ENCODE peak calls at places on chromosomes 7 and 10, in seven cellular contexts. I is psoas muscle, L is A549, F is OCI-LY7, X is uterus, S is H9, K is suprapubic skin. R is an unnamed sample.

GRCh38 chr7:99392659-99393362 is 15.6 kb downstream of the PDAP1 start:
- DNase-seq in I (peak; percentile 90), L (no peak), F (peak; percentile 66), X (peak; percentile 75), S (peak; percentile 93), K (peak; percentile 91), R (peak; percentile 85)

GRCh38 chr7:151361193-151361959 is 19.8 kb downstream of the NUB1 start:
- DNase-seq in I (no peak), L (no peak), F (no peak), X (no peak), S (no peak), K (no peak), R (no peak)

GRCh38 chr7:135248546-135248945 is 14.9 kb downstream of the STRA8 start:
- DNase-seq in I (no peak), L (no peak), F (no peak), X (no peak), S (peak; percentile 8), K (no peak), R (no peak)

GRCh38 chr10:17272648-17273047 is 44.6 kb downstream of the VIM start:
- DNase-seq in I (no peak), L (no peak), F (no peak), X (no peak), S (no peak), K (no peak), R (no peak)

GRCh38 chr10:115827650-115828049 is 445.4 kb downstream of the GFRA1 start:
- DNase-seq in I (no peak), L (no peak), F (no peak), X (no peak), S (no peak), K (no peak), R (no peak)

GRCh38 chr10:59175538-59176240 is 754 bp upstream of the PHYHIPL start:
- DNase-seq in I (peak; percentile 32), L (peak; percentile 8), F (no peak), X (no peak), S (peak; percentile 38), K (no peak), R (no peak)

GRCh38 chr10:60913091-60913490 is 30.9 kb downstream of the RHOBTB1 start:
- DNase-seq in I (no peak), L (no peak), F (no peak), X (no peak), S (no peak), K (no peak), R (no peak)

GRCh38 chr10:133104076-133104965 is 16.6 kb downstream of the ADGRA1 start:
- DNase-seq in I (no peak), L (no peak), F (no peak), X (no peak), S (no peak), K (no peak), R (no peak)

GRCh38 chr7:128811631-128812430 is 18.4 kb upstream of the FLNC start:
- DNase-seq in I (no peak), L (no peak), F (no peak), X (no peak), S (no peak), K (no peak), R (no peak)

GRCh38 chr10:9097206-9097990 is 1042.9 kb downstream of the GATA3 start:
- DNase-seq in I (no peak), L (no peak), F (no peak), X (no peak), S (no peak), K (no peak), R (no peak)

GRCh38 chr10:114623661-114624294 is 34.3 kb downstream of the ABLIM1 start:
- DNase-seq in I (no peak), L (peak; percentile 65), F (no peak), X (no peak), S (no peak), K (no peak), R (no peak)

GRCh38 chr10:94571528-94571927 is 25.9 kb downstream of the HELLS start:
- DNase-seq in I (no peak), L (no peak), F (no peak), X (no peak), S (no peak), K (no peak), R (no peak)

GRCh38 chr10:50419091-50419490 is 167.8 kb upstream of the ASAH2 start:
- DNase-seq in I (no peak), L (no peak), F (no peak), X (no peak), S (no peak), K (no peak), R (no peak)

GRCh38 chr7:36036590-36036989 is 116.5 kb upstream of the EEPD1 start:
- DNase-seq in I (no peak), L (peak; percentile 37), F (no peak), X (no peak), S (no peak), K (no peak), R (no peak)

GRCh38 chr10:83677795-83678194 is 461.5 kb upstream of the GHITM start:
- DNase-seq in I (no peak), L (no peak), F (no peak), X (no peak), S (no peak), K (no peak), R (no peak)

GRCh38 chr7:94656925-94657731 is 1.2 kb upstream of the SGCE start:
- DNase-seq in I (no peak), L (peak; percentile 48), F (peak; percentile 72), X (no peak), S (peak; percentile 41), K (no peak), R (peak; percentile 2)

GRCh38 chr7:13407911-13408310 is 581.6 kb downstream of the ETV1 start:
- DNase-seq in I (no peak), L (no peak), F (no peak), X (no peak), S (no peak), K (no peak), R (no peak)

GRCh38 chr7:1200045-1200444 is 32.6 kb upstream of the UNCX start:
- DNase-seq in I (no peak), L (no peak), F (no peak), X (no peak), S (no peak), K (no peak), R (no peak)

GRCh38 chr7:2800923-2801682 is 43.0 kb downstream of the GNA12 start:
- DNase-seq in I (peak; percentile 68), L (no peak), F (no peak), X (no peak), S (no peak), K (no peak), R (no peak)

GRCh38 chr10:15439381-15439837 is 68.3 kb upstream of the FAM171A1 start:
- DNase-seq in I (no peak), L (peak; percentile 23), F (no peak), X (peak; percentile 59), S (peak; percentile 43), K (no peak), R (no peak)

GRCh38 chr7:44980393-44981034 is 1.7 kb upstream of the MYO1G start:
- DNase-seq in I (no peak), L (no peak), F (peak; percentile 72), X (no peak), S (no peak), K (peak; percentile 65), R (peak; percentile 45)

DNA sequence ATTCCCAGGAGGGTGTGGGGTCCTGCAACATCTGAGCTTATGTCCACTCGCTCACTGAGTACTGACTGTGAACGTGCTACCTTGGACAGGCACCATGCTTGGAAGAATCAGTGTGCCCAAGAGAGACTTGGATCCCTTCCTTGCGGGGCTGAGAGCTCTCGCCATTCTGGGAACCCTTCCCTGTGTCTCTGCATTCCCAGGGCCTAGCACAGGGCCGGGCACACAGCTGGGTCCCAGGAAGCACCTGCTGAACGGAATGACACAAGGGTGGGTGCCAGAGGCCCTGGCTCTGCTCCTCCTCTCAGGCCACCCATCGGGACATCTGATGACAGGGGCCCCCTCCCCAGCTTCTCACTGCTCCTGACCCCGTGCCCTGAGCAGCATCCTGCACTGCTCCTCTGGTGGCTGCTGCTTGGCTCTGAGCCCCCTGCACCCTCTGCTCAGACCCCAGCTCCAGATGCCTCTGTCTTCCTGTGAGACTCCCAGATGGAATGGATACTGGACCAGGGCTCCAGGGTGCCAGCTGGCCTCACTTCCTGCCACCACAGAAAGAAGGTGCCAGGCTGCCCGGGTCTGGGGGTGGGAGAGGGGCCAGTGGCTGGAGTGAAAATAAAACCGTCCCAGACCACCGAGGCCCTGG is 129.6 kb downstream of the NEURL1 start:
- DNase-seq in I (no peak), L (no peak), F (no peak), X (no peak), S (no peak), K (no peak), R (no peak)
- H3K27ac ChIP-seq in I (no peak overlapping the region), L (no peak overlapping the region), F (no peak overlapping the region), X (peak overlapping the region; percentile 73), S (no peak overlapping the region), K (no peak overlapping the region), R (no peak overlapping the region)

GRCh38 chr7:122887848-122888247 is 1.6 kb upstream of the CADPS2 start:
- DNase-seq in I (no peak), L (no peak), F (no peak), X (no peak), S (no peak), K (no peak), R (no peak)

GRCh38 chr7:122885583-122886356 is 490 bp downstream of the CADPS2 start:
- DNase-seq in I (peak; percentile 63), L (peak; percentile 10), F (no peak), X (peak; percentile 36), S (peak; percentile 50), K (peak; percentile 63), R (no peak)

GRCh38 chr7:122886357-122887081 is at the start of gene CADPS2:
- DNase-seq in I (peak; percentile 88), L (peak; percentile 50), F (no peak), X (peak; percentile 92), S (peak; percentile 83), K (peak; percentile 89), R (no peak)

GRCh38 chr7:122889116-122889515 is 2.9 kb upstream of the CADPS2 start:
- DNase-seq in I (no peak), L (no peak), F (no peak), X (no peak), S (no peak), K (no peak), R (no peak)

GRCh38 chr7:122887198-122887597 is 938 bp upstream of the CADPS2 start:
- DNase-seq in I (peak; percentile 61), L (peak; percentile 54), F (no peak), X (peak; percentile 71), S (peak; percentile 66), K (peak; percentile 68), R (no peak)
- TF ChIP-seq CTCF in I (no peak), L (no peak), F (no peak), X (peak; percentile 31), S (peak; percentile 28), K (no peak), R (no peak)

GRCh38 chr7:71286336-71286735 is 154.4 kb downstream of the GALNT17 start:
- DNase-seq in I (no peak), L (no peak), F (no peak), X (peak; percentile 47), S (no peak), K (no peak), R (no peak)
- H3K9me3 ChIP-seq in I (no peaks in the 10 kb centered on the region), L (no peaks in the 10 kb centered on the region), F (no peaks in the 10 kb centered on the region), X (no peaks in the 10 kb centered on the region), S (no peaks in the 10 kb centered on the region), K (no peaks in the 10 kb centered on the region), R (no peaks in the 10 kb centered on the region)

DNA sequence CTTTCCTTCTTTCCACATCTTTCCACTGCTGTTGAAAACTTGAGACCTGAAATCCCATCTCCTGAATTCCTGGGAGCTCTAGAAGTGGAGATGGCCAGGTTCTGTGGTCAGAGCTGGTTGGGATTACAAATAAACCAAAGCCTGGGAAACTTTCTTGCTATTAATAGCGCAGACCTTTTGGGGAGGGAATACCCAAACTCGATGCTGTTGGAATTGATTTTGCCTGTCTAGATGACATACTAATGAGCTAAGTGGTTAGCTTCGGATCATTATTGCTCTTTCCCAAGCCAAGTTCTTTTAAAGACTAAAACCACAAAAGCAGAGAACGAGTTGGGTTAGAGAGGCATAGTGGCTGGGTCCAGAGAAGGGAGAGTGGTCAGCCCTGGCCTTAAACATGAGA is 76.6 kb downstream of the TCF7L2 start:
- DNase-seq in I (no peak), L (no peak), F (no peak), X (no peak), S (no peak), K (no peak), R (no peak)
- H3K27ac ChIP-seq in I (no peak overlapping the region), L (no peak overlapping the region), F (no peak overlapping the region), X (peak overlapping the region; percentile 67), S (no peak overlapping the region), K (no peak overlapping the region), R (no peak overlapping the region)

R was measured in CD4-positive, alpha-beta T cell.